ENCODE peak calls at places on chromosomes 6 and 20, in eight cellular contexts. E is NB4, D is uterus, T is endothelial cell of umbilical vein, F is H9, Z is A549, L is prostate gland, H is IMR-90. I is an unnamed sample.

GRCh38 chr20:53728359-53728758 is 134.7 kb upstream of the ZNF217 start:
- DNase-seq in D (no peak), T (no peak), L (no peak), F (no peak), E (no peak), H (no peak), Z (no peak), I (no peak)

GRCh38 chr6:134533991-134534390 is 216.1 kb upstream of the SGK1 start:
- DNase-seq in E (no peak), F (no peak), L (no peak), T (no peak), D (no peak), H (no peak), Z (no peak), I (no peak)

GRCh38 chr20:11204926-11205768 is 531.3 kb upstream of the JAG1 start:
- DNase-seq in F (peak), T (peak), E (peak), Z (peak), D (peak), L (peak), H (peak), I (peak)

GRCh38 chr6:4355241-4355640 is 219.9 kb upstream of the ECI2 start:
- DNase-seq in D (no peak), H (peak), T (peak), F (no peak), Z (peak), E (no peak), L (no peak), I (peak)

GRCh38 chr20:47509685-47510084 is 8.0 kb downstream of the NCOA3 start:
- DNase-seq in E (no peak), Z (no peak), F (no peak), D (no peak), L (no peak), T (no peak), H (no peak), I (no peak)

GRCh38 chr6:52641826-52642225 is 29.1 kb upstream of the TMEM14A start:
- DNase-seq in H (no peak), L (no peak), D (no peak), F (no peak), T (peak), Z (no peak), E (peak), I (no peak)

GRCh38 chr6:63573899-63574553 is 1.7 kb downstream of the LOC128125822 start:
- DNase-seq in F (peak), E (peak), L (no peak), H (peak), Z (no peak), D (no peak), T (peak), I (peak)

GRCh38 chr20:43322851-43323250 is 133.1 kb upstream of the PTPRT start:
- DNase-seq in L (no peak), F (no peak), H (peak), T (no peak), Z (no peak), D (no peak), E (no peak), I (no peak)

GRCh38 chr6:118660218-118660569 is 8.8 kb upstream of the CEP85L start:
- DNase-seq in D (no peak), H (no peak), E (peak), L (peak), T (peak), Z (no peak), F (no peak), I (no peak)

GRCh38 chr6:88165877-88166492 is at the start of gene CNR1:
- DNase-seq in Z (peak), D (peak), T (peak), L (peak), E (no peak), F (peak), H (no peak), I (no peak)

GRCh38 chr6:166277021-166277420 is 31.2 kb downstream of the PRR18 start:
- DNase-seq in H (no peak), Z (no peak), E (no peak), F (no peak), D (no peak), T (no peak), L (no peak), I (no peak)

GRCh38 chr6:81909162-81909561 is 156.7 kb upstream of the TENT5A start:
- DNase-seq in D (no peak), H (no peak), Z (no peak), L (no peak), E (no peak), T (no peak), F (no peak), I (no peak)

GRCh38 chr6:143223895-143224294 is 163.2 kb downstream of the AIG1 start:
- DNase-seq in E (no peak), L (no peak), T (no peak), F (no peak), H (no peak), D (no peak), Z (no peak), I (no peak)

GRCh38 chr6:25181923-25182322 is 97.3 kb upstream of the CARMIL1 start:
- DNase-seq in Z (no peak), L (no peak), E (no peak), T (no peak), H (peak), F (no peak), D (no peak), I (peak)

GRCh38 chr20:16571333-16571732 is 1.9 kb downstream of the KIF16B start:
- DNase-seq in Z (no peak), F (no peak), E (no peak), D (no peak), H (no peak), T (no peak), L (peak), I (no peak)

GRCh38 chr6:37033819-37034790 is 28.6 kb downstream of the FGD2 start:
- DNase-seq in T (no peak), D (no peak), L (no peak), E (no peak), F (no peak), Z (no peak), H (no peak), I (no peak)

GRCh38 chr20:35225319-35226125 is 968 bp upstream of the MMP24 start:
- DNase-seq in Z (no peak), E (no peak), F (no peak), L (no peak), H (no peak), D (no peak), T (peak), I (no peak)

GRCh38 chr6:149910721-149911151 is 12.2 kb downstream of the RAET1G start:
- DNase-seq in H (no peak), F (no peak), L (no peak), T (no peak), D (no peak), E (no peak), Z (no peak), I (no peak)

GRCh38 chr6:4179960-4180652 is 44.7 kb upstream of the ECI2 start:
- DNase-seq in D (no peak), L (no peak), T (no peak), F (no peak), Z (no peak), H (peak), E (no peak), I (no peak)

GRCh38 chr6:7169296-7169721 is 61.5 kb downstream of the RREB1 start:
- DNase-seq in H (no peak), F (no peak), T (peak), D (peak), L (no peak), Z (no peak), E (peak), I (no peak)

GRCh38 chr6:4225207-4225872 is 90.0 kb upstream of the ECI2 start:
- DNase-seq in L (no peak), E (peak), F (peak), D (no peak), Z (no peak), T (no peak), H (peak), I (no peak)

DNA sequence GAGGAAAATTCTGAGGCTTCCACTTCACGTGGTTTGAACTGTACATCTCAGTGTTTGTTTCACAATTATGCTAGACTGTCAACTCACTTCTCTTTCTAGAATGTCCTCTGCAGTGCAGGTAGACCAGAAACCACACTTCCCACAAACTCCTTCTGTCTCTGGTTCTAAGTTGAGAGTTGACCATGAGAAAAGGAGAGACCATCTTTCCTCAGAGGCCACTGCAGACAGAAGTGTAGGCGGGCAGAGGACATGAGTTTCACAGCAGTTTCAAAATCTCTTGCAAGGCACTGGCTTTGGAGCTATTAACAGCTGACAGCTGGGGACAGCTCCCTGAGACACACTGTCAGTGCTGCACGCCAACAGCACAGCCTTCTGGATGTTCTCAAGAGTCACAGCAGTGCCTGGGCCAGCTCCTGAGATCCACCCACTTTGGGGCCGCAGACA is 55.4 kb upstream of the MOXD1 start:
- DNase-seq in D (no peak), L (no peak), T (no peak), E (peak), Z (no peak), F (no peak), H (no peak), I (peak)
- TF ChIP-seq CTCF in D (no peak), L (no peak), T (no peak), E (no peak), Z (no peak), F (no peak), H (no peak), I (no peak)

DNA sequence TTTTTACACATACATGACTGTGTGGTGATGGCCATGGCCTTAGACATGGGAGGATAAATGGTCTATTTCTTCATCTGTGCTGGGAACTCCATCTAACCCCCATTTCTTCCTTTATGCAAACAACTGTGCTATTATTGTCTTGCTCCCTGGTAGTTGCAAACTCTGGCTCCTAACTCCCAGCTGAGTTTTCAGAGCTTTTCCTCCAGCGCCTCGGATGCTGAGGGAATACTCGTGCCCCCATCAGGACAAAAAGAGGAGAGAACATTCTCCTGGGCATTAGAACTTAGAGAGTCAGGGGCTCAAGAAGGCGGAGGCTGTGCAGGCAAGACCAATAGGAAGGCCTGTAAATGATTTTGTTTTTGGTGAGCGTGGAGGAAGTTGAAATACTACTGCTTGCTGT is 2.1 kb downstream of the DAAM2 start:
- DNase-seq in Z (no peak), T (no peak), F (no peak), E (no peak), L (no peak), D (no peak), H (no peak), I (no peak)
- TF ChIP-seq CTCF in Z (no peak), T (no peak), F (peak), E (no peak), L (no peak), D (no peak), H (no peak), I (no peak)

GRCh38 chr6:170405311-170405975 is 98.9 kb downstream of the FAM120B start:
- DNase-seq in E (peak), L (no peak), D (no peak), T (peak), F (no peak), Z (no peak), H (peak), I (peak)
- TF ChIP-seq CTCF in E (no peak), L (no peak), D (no peak), T (no peak), F (no peak), Z (no peak), H (no peak), I (no peak)

DNA sequence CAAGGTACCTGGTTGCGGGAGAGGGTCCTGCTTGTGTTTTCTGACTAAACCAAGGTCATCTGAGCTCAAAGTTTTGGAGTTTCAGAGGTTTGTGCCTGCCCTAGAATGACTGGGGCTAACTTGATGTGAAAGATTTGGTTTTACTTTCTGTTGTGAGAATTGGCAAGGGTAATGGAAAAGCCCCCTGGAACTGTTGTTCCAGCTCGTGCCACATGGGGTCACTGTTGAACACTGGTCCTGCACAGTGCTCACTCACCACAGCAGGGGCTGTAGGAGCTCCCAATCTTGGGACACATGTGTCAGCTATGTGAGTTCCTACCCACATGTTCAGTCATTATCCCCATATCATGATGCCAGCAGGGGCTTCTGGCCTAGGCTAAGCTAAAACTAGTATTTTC is 6.5 kb downstream of the TGM6 start:
- DNase-seq in F (peak), E (peak), Z (peak), T (peak), H (peak), L (no peak), D (no peak), I (peak)
- TF ChIP-seq CTCF in F (peak), E (peak), Z (peak), T (peak), H (peak), L (no peak), D (no peak), I (peak)

DNA sequence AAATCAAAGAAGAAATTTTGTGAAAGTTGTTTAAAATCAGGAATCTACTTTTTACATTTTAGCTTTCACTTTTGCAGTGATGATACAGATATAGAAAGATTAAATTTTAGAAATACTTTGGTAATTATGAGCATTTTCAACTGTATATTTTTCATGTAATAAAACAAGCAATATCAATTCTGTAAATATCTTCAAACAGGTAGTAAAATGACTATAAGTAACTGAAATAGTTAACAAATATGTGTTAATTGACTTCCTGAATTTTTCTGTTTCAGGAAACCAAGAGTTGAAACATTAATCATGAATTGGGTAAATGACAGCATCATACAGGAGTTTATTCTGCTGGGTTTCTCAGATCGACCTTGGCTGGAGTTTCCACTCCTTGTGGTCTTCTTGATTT is at the start of gene OR2B6:
- DNase-seq in H (no peak), Z (no peak), L (no peak), D (no peak), T (no peak), F (no peak), E (no peak), I (no peak)
- TF ChIP-seq CTCF in H (no peak), Z (no peak), L (no peak), D (no peak), T (no peak), F (no peak), E (no peak), I (no peak)

GRCh38 chr6:68654134-68654533 is 19.1 kb downstream of the ADGRB3 start:
- DNase-seq in E (no peak), H (no peak), L (no peak), F (no peak), T (no peak), Z (no peak), D (no peak), I (no peak)

GRCh38 chr6:68658338-68658737 is 23.3 kb downstream of the ADGRB3 start:
- DNase-seq in H (no peak), E (no peak), L (no peak), Z (no peak), T (no peak), F (no peak), D (no peak), I (no peak)

GRCh38 chr6:68653706-68654089 is 18.6 kb downstream of the ADGRB3 start:
- DNase-seq in D (no peak), E (no peak), F (no peak), H (no peak), L (no peak), T (no peak), Z (no peak), I (no peak)

GRCh38 chr6:68655028-68655427 is 19.9 kb downstream of the ADGRB3 start:
- DNase-seq in E (no peak), Z (no peak), F (no peak), D (no peak), T (no peak), L (no peak), H (no peak), I (no peak)

GRCh38 chr6:68657374-68657773 is 22.3 kb downstream of the ADGRB3 start:
- DNase-seq in Z (no peak), T (no peak), H (no peak), F (no peak), E (no peak), L (no peak), D (no peak), I (no peak)
- TF ChIP-seq CTCF in Z (no peak), T (no peak), H (no peak), F (no peak), E (no peak), L (no peak), D (no peak), I (no peak)

GRCh38 chr6:78864957-78865356 is 2.4 kb upstream of the IRAK1BP1 start:
- DNase-seq in Z (no peak), T (no peak), F (no peak), D (no peak), L (no peak), E (no peak), H (no peak), I (no peak)

GRCh38 chr6:78863576-78863975 is 3.8 kb upstream of the IRAK1BP1 start:
- DNase-seq in H (no peak), D (no peak), E (no peak), L (no peak), Z (no peak), F (no peak), T (no peak), I (no peak)

GRCh38 chr6:78867020-78867369 is 356 bp upstream of the IRAK1BP1 start:
- DNase-seq in Z (peak), L (no peak), T (no peak), E (no peak), F (no peak), H (no peak), D (no peak), I (no peak)

GRCh38 chr6:78868124-78868523 is 773 bp downstream of the IRAK1BP1 start:
- DNase-seq in T (no peak), E (no peak), D (no peak), H (no peak), Z (no peak), L (no peak), F (no peak), I (no peak)

GRCh38 chr6:78867370-78868040 is at the start of gene IRAK1BP1:
- DNase-seq in E (peak), Z (peak), D (peak), L (peak), H (peak), F (peak), T (peak), I (peak)
- TF ChIP-seq CTCF in E (peak), Z (no peak), D (no peak), L (no peak), H (no peak), F (peak), T (peak), I (peak)

GRCh38 chr20:59204201-59204894 is 40.7 kb downstream of the ZNF831 start:
- DNase-seq in T (no peak), Z (no peak), D (no peak), E (no peak), H (no peak), L (no peak), F (no peak), I (no peak)

GRCh38 chr20:59210186-59210585 is 46.6 kb downstream of the ZNF831 start:
- DNase-seq in L (no peak), D (no peak), Z (no peak), T (no peak), E (no peak), H (no peak), F (no peak), I (no peak)

GRCh38 chr20:59205044-59205443 is 41.4 kb downstream of the ZNF831 start:
- DNase-seq in H (no peak), L (no peak), T (no peak), D (no peak), E (no peak), Z (no peak), F (no peak), I (no peak)

GRCh38 chr20:59207235-59207634 is 43.6 kb downstream of the ZNF831 start:
- DNase-seq in L (no peak), E (no peak), D (no peak), T (no peak), F (no peak), H (no peak), Z (no peak), I (no peak)

DNA sequence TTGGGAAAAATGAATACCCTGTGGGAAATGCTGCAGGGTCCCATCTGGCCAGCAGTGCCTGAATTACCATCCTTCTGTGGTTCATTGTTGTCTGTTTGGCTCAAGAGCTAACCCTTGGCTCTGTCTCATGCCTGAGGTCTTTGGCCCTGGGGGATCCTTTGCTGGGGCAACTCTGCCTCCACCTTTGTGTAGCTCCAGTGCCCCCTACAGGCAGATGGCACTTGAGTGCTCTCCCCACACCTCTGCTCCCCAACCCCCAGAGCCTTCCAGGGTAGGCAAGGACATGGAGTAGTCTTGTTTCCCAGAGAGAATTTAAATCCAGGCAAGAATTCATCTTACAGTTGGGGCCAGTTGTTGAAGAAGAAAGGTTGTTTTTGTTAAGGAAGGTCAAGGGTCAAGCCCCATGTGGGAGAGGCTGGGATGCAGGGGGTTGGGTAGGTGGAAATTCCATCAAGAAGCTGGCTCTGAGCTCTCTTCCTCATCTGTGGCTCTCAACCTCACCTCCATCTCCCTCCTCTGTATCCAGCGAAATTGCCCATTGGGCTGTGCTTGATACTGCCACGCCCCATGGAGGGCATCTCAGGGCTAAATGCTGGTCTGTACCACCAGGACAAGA is 44.2 kb downstream of the ZNF831 start:
- DNase-seq in E (peak), Z (peak), F (peak), H (no peak), T (peak), D (no peak), L (no peak), I (peak)
- TF ChIP-seq CTCF in E (peak), Z (peak), F (peak), H (peak), T (peak), D (peak), L (no peak), I (peak)

GRCh38 chr20:3173582-3174441 is 463 bp upstream of the LZTS3 start:
- DNase-seq in Z (peak), D (peak), H (peak), E (peak), T (peak), L (peak), F (peak), I (peak)
- TF ChIP-seq CTCF in Z (no peak), D (no peak), H (peak), E (no peak), T (no peak), L (no peak), F (peak), I (peak)

DNA sequence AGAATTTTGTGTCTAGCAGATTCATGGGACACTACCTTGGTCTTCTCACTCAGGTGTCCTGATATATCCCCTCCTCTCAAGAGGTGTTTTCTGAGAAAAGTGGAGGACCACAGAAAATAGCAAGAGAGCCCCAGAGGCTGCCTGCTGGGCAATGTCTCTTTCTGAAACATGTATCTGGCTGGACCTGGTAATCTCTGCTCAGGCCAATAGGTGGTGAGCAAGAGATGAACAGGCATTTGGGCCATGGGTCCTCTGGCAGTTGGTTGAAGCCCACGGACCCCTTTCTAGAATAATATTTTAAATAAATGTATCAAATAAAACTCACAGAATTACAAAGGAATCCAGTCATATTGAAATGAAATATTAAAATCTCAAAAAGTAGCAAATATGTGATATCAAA is 8.8 kb upstream of the THBD start:
- DNase-seq in E (no peak), T (no peak), H (no peak), F (no peak), L (no peak), Z (no peak), D (no peak), I (no peak)
- TF ChIP-seq CTCF in E (no peak), T (peak), H (peak), F (peak), L (no peak), Z (no peak), D (no peak), I (peak)